ENCODE peak calls at places on chromosomes 2 and 18, in four cellular contexts. U, V, X and H are unnamed samples.

GRCh38 chr2:12980817-12981216 is 264.1 kb downstream of the TRIB2 start:
- DNase-seq in U (no peak), V (no peak), X (peak; percentile 36), H (no peak)

GRCh38 chr2:235669269-235669831 is 175.5 kb downstream of the AGAP1 start:
- DNase-seq in U (peak; percentile 58), V (no peak), X (peak; percentile 35), H (peak; percentile 26)

GRCh38 chr18:2337552-2338141 is 233.7 kb downstream of the METTL4 start:
- DNase-seq in U (peak; percentile 50), V (peak; percentile 43), X (peak; percentile 27), H (no peak)

GRCh38 chr18:78727877-78728276 is 251.7 kb upstream of the SALL3 start:
- DNase-seq in U (no peak), V (no peak), X (no peak), H (no peak)

GRCh38 chr18:32919799-32920198 is 147.0 kb upstream of the KLHL14 start:
- DNase-seq in U (no peak), V (no peak), X (no peak), H (no peak)

GRCh38 chr2:80238692-80239469 is 65.7 kb downstream of the LRRTM1 start:
- DNase-seq in U (peak; percentile 42), V (peak; percentile 60), X (no peak), H (no peak)

GRCh38 chr2:151405376-151405775 is 4.3 kb upstream of the RIF1 start:
- DNase-seq in U (no peak), V (no peak), X (no peak), H (no peak)

GRCh38 chr2:153096272-153096671 is 377.9 kb downstream of the ARL6IP6 start:
- DNase-seq in U (no peak), V (no peak), X (no peak), H (no peak)

GRCh38 chr2:102126169-102126568 is 16.4 kb upstream of the IL1R1 start:
- DNase-seq in U (no peak), V (no peak), X (no peak), H (no peak)

GRCh38 chr2:96556441-96557330 is 20.1 kb downstream of the ARID5A start:
- DNase-seq in U (peak; percentile 87), V (no peak), X (peak; percentile 43), H (peak; percentile 99)

GRCh38 chr2:65355190-65355831 is 77.1 kb downstream of the SPRED2 start:
- DNase-seq in U (peak; percentile 59), V (no peak), X (no peak), H (no peak)

GRCh38 chr2:241272298-241272721 is 43.2 kb downstream of the HDLBP start:
- DNase-seq in U (no peak), V (no peak), X (peak; percentile 26), H (no peak)

GRCh38 chr2:166972418-166972817 is 84.1 kb downstream of the XIRP2 start:
- DNase-seq in U (peak; percentile 40), V (no peak), X (no peak), H (no peak)
- H2AFZ ChIP-seq in U (no peak overlapping the region), V (no peak overlapping the region), X (no peak overlapping the region), H (no peak overlapping the region)

DNA sequence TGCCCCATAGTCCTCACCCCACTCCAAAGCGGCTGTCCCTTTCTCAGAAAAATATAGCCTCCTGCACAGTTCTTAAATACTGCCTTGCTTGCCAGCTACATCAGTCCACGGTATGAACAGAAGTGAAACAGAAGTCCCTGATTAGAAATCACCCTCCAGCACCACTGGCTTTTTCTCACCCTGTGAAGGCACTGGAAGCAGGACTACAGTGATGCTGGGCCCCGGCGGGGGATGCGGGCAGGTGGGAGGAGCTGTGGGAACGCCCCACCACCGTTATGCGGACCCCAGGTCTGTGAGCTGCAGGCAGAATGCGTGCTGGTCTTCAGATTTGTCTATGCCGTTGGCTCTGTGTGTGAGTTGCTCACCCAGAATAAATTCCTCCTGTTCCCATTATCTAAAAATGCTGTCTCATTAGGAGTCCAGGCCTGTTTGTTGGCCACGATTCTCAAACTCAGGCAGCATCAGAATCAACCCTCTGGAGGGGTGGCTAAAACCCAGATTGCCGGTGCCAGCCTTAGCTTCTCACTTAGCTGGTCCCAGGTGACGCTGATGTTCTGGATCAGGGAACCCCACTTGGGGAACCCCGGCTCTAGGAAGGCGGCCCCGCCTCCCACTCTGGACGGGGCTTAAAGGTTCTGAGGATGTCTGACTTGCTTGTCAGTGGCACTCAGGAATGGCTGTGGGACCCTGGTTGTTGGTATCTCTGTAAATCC is 224.8 kb upstream of the PXDN start:
- DNase-seq in U (no peak), V (no peak), X (no peak), H (no peak)
- H3K9me1 ChIP-seq in U (no peaks in the 10 kb centered on the region), V (no peaks in the 10 kb centered on the region), X (no peaks in the 10 kb centered on the region), H (no peaks in the 10 kb centered on the region)

DNA sequence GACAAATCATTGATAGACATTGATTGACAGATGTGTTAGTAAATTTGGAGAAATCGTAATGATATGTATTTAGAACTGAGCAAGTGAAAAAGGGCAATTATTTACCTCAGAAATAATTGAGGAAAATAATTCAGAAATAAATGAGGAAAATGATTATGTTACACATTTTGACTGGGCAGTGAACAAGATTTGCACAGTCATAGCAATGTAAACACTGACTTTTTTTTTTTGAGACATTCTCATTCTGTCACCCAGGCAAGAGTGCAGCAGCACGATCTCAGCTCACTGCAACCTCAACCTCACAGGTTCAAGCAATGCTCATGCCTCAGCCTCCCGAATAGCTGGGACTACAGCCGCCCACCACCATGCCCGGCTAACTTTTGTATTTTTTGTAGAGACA is 211.7 kb downstream of the SP3 start:
- DNase-seq in U (no peak), V (no peak), X (no peak), H (no peak)
- H2AFZ ChIP-seq in U (no peak overlapping the region), V (no peak overlapping the region), X (no peak overlapping the region), H (no peak overlapping the region)

GRCh38 chr2:230220347-230220969 is 674 bp upstream of the SP110 start:
- DNase-seq in U (no peak), V (no peak), X (no peak), H (no peak)
- H3K9me1 ChIP-seq in U (no peaks in the 10 kb centered on the region), V (no peaks in the 10 kb centered on the region), X (no peaks in the 10 kb centered on the region), H (no peaks in the 10 kb centered on the region)

GRCh38 chr2:184357033-184357432 is 241.3 kb upstream of the ZNF804A start:
- DNase-seq in U (no peak), V (no peak), X (no peak), H (no peak)
- H2AFZ ChIP-seq in U (no peak overlapping the region), V (no peak overlapping the region), X (no peak overlapping the region), H (no peak overlapping the region)

GRCh38 chr2:189146553-189146952 is 33.0 kb downstream of the COL5A2 start:
- DNase-seq in U (no peak), V (no peak), X (no peak), H (no peak)

GRCh38 chr2:189147361-189147760 is 32.2 kb downstream of the COL5A2 start:
- DNase-seq in U (peak; percentile 62), V (no peak), X (no peak), H (no peak)

GRCh38 chr2:189144700-189145211 is 34.8 kb downstream of the COL5A2 start:
- DNase-seq in U (peak; percentile 59), V (no peak), X (no peak), H (no peak)

GRCh38 chr2:189149981-189150380 is 29.6 kb downstream of the COL5A2 start:
- DNase-seq in U (peak; percentile 65), V (no peak), X (peak; percentile 44), H (no peak)

GRCh38 chr2:189147989-189148388 is 31.6 kb downstream of the COL5A2 start:
- DNase-seq in U (no peak), V (no peak), X (no peak), H (no peak)
- H3K9me1 ChIP-seq in U (peaks cover 6% of the 10 kb centered on the region), V (no peaks in the 10 kb centered on the region), X (no peaks in the 10 kb centered on the region), H (no peaks in the 10 kb centered on the region)

DNA sequence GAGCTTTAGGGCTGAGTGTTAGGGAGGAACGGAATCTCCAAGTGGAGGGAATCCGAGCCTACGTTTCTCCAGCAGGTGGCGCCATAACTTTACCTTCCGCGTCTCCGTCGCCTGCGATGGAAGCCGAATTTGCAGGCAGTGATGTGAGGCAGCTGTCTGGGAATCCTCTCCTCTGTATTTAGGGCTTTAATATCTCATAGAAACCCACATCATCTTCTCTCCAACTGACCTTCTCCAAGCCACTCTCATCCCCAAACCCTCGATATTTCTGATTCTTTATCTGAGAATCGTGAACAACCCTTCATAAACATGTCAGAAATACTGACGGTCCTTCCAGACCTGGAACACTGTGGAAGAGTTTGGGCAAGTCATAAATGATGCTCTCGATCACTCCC is 27.5 kb downstream of the SIX2 start:
- DNase-seq in U (peak; percentile 73), V (peak; percentile 71), X (peak; percentile 70), H (no peak)
- H2AFZ ChIP-seq in U (peak overlapping the region; percentile 19), V (no peak overlapping the region), X (no peak overlapping the region), H (no peak overlapping the region)